ENCODE peak calls at places on chromosome 16, in six cellular contexts. K, Q, D, M, F and C are unnamed samples.

GRCh38 chr16:80670170-80670865 is 129.5 kb downstream of the DYNLRB2 start:
- DNase-seq in M (no peak), D (no peak), F (no peak), K (no peak), Q (no peak), C (no peak)

GRCh38 chr16:69179255-69180010 is 7.5 kb upstream of the SNTB2 start:
- DNase-seq in F (no peak), D (peak; percentile 95), M (peak; percentile 87), K (peak; percentile 91), Q (peak; percentile 51), C (no peak)

GRCh38 chr16:79282806-79283205 is 317.7 kb downstream of the MAF start:
- DNase-seq in D (no peak), Q (no peak), F (no peak), K (no peak), M (no peak), C (no peak)

GRCh38 chr16:12613131-12613991 is 190.3 kb downstream of the CPPED1 start:
- DNase-seq in K (no peak), Q (peak; percentile 19), M (no peak), D (peak; percentile 12), F (no peak), C (peak; percentile 95)

GRCh38 chr16:66728117-66728787 is 23.2 kb downstream of the DYNC1LI2 start:
- DNase-seq in K (peak; percentile 41), D (peak; percentile 81), Q (peak; percentile 58), F (no peak), M (peak; percentile 71), C (no peak)

GRCh38 chr16:80197790-80198201 is 343.0 kb upstream of the DYNLRB2 start:
- DNase-seq in M (no peak), Q (peak; percentile 95), F (peak; percentile 78), K (no peak), D (peak; percentile 91), C (peak; percentile 43)

GRCh38 chr16:67186550-67186950 is 2.8 kb upstream of the MATCAP1 start:
- DNase-seq in M (no peak), Q (peak; percentile 30), F (no peak), K (no peak), D (peak; percentile 49), C (no peak)

GRCh38 chr16:68707341-68708152 is 29.5 kb upstream of the CDH1 start:
- DNase-seq in D (peak; percentile 9), Q (peak; percentile 96), F (peak; percentile 89), K (peak; percentile 67), M (peak; percentile 28), C (peak; percentile 31)

GRCh38 chr16:23052908-23053580 is 96.2 kb downstream of the USP31 start:
- DNase-seq in F (no peak), M (no peak), K (no peak), D (no peak), Q (no peak), C (no peak)

GRCh38 chr16:56912746-56913703 is 18.9 kb upstream of the HERPUD1 start:
- DNase-seq in D (peak; percentile 95), Q (peak; percentile 91), M (no peak), K (no peak), F (no peak), C (no peak)
- H3K4me3 ChIP-seq in D (no peak overlapping the region), Q (no peak overlapping the region), M (no peak overlapping the region), K (no peak overlapping the region), F (no peak overlapping the region), C (no peak overlapping the region)

GRCh38 chr16:60681014-60681413 is 1355.2 kb downstream of the CDH8 start:
- DNase-seq in M (no peak), F (no peak), D (no peak), K (no peak), Q (no peak), C (no peak)

GRCh38 chr16:60684002-60684401 is 1352.2 kb downstream of the CDH8 start:
- DNase-seq in K (no peak), M (no peak), F (no peak), Q (peak; percentile 10), D (no peak), C (no peak)

GRCh38 chr16:60682219-60682618 is 1354.0 kb downstream of the CDH8 start:
- DNase-seq in F (no peak), D (no peak), Q (no peak), M (no peak), K (no peak), C (no peak)

DNA sequence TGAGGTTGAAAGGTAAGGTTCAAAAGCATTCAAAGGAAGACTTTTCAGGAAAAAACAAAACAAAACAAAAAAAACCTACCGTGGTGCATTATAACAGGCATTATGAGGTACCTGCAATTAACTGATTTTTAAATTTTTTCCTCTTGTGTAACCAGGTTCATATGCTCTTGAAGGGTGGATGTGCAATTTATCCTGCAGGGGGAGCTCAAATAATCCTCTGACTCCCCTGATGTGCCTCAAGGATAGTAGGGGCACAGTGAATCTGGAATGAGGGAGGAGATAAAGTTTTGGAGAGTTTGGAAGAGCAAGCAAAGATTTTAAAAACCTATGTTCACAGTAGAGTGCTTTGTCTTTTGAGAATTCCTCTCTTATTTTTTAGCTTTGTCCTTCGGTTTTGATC is 1349.4 kb downstream of the CDH8 start:
- DNase-seq in D (no peak), K (no peak), F (no peak), M (no peak), Q (no peak), C (no peak)
- TF ChIP-seq CTCF in D (no peak), K (no peak), F (no peak), M (no peak), Q (no peak), C (no peak)

GRCh38 chr16:1078579-1079021 is 6.1 kb downstream of the SSTR5 start:
- DNase-seq in M (peak; percentile 57), K (peak; percentile 91), Q (peak; percentile 38), F (no peak), D (no peak), C (peak; percentile 32)

GRCh38 chr16:1079341-1079740 is 6.8 kb downstream of the SSTR5 start:
- DNase-seq in M (no peak), F (no peak), K (no peak), D (no peak), Q (no peak), C (no peak)

GRCh38 chr16:1079786-1080525 is 7.4 kb downstream of the SSTR5 start:
- DNase-seq in D (no peak), M (no peak), Q (no peak), F (no peak), K (no peak), C (no peak)

GRCh38 chr16:1076801-1077576 is 4.4 kb downstream of the SSTR5 start:
- DNase-seq in D (no peak), K (no peak), F (no peak), M (no peak), Q (no peak), C (no peak)

GRCh38 chr16:1077877-1078578 is 5.5 kb downstream of the SSTR5 start:
- DNase-seq in M (no peak), K (no peak), D (no peak), F (no peak), Q (no peak), C (no peak)
- H3K4me3 ChIP-seq in M (no peak overlapping the region), K (no peak overlapping the region), D (no peak overlapping the region), F (no peak overlapping the region), Q (no peak overlapping the region), C (peak overlapping the region; percentile 34)

GRCh38 chr16:49924078-49924477 is 68.2 kb upstream of the ZNF423 start:
- DNase-seq in K (no peak), F (no peak), Q (no peak), M (peak; percentile 77), D (no peak), C (no peak)
- TF ChIP-seq CTCF in K (no peak), F (no peak), Q (no peak), M (no peak), D (no peak), C (no peak)

GRCh38 chr16:51759329-51759728 is 608.3 kb upstream of the SALL1 start:
- DNase-seq in K (no peak), M (no peak), D (no peak), F (no peak), Q (no peak), C (no peak)

GRCh38 chr16:51755039-51755501 is 604.0 kb upstream of the SALL1 start:
- DNase-seq in F (no peak), Q (no peak), K (no peak), D (no peak), M (no peak), C (no peak)

GRCh38 chr16:51757124-51757470 is 606.0 kb upstream of the SALL1 start:
- DNase-seq in Q (no peak), F (no peak), K (no peak), D (no peak), M (no peak), C (no peak)

GRCh38 chr16:51757921-51758479 is 606.9 kb upstream of the SALL1 start:
- DNase-seq in D (no peak), F (no peak), M (no peak), Q (no peak), K (no peak), C (no peak)

GRCh38 chr16:51756447-51757123 is 605.5 kb upstream of the SALL1 start:
- DNase-seq in F (no peak), M (no peak), K (no peak), D (no peak), Q (no peak), C (no peak)
- H3K4me3 ChIP-seq in F (no peak overlapping the region), M (no peak overlapping the region), K (no peak overlapping the region), D (no peak overlapping the region), Q (no peak overlapping the region), C (peak overlapping the region; percentile 35)

GRCh38 chr16:4323071-4323844 is 7.4 kb downstream of the GLIS2 start:
- DNase-seq in Q (no peak), F (no peak), M (no peak), K (peak; percentile 57), D (no peak), C (no peak)

GRCh38 chr16:4322121-4323035 is 6.5 kb downstream of the GLIS2 start:
- DNase-seq in D (no peak), K (peak; percentile 11), Q (no peak), M (no peak), F (no peak), C (no peak)

GRCh38 chr16:4320571-4321137 is 4.8 kb downstream of the GLIS2 start:
- DNase-seq in M (no peak), Q (peak; percentile 61), D (no peak), K (peak; percentile 12), F (no peak), C (no peak)

GRCh38 chr16:4320030-4320429 is 4.2 kb downstream of the GLIS2 start:
- DNase-seq in F (no peak), M (no peak), K (peak; percentile 17), Q (no peak), D (no peak), C (no peak)

GRCh38 chr16:4321286-4322120 is 5.6 kb downstream of the GLIS2 start:
- DNase-seq in F (no peak), M (no peak), K (peak; percentile 28), D (no peak), Q (no peak), C (no peak)
- TF ChIP-seq CTCF in F (no peak), M (no peak), K (no peak), D (no peak), Q (no peak), C (no peak)

DNA sequence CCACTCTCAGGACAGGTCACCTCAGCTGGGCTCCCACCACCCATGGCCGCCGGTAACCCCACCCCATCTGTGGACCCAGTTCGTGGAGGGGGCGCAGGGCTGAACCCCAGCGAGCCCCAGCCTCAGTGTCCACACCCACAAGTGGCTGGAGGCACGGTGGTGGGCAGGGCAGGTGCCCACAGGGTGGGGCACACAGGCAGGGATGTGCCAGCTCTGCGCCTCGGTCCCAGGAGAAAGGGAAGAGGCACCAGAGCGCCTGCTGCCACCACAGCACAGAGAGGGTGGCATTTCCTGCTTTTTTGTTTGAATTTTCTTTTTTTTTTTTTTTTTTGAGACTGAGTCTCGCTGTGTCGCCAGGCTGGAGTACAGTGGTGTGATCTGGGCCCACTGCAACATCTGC is 19.0 kb downstream of the ZFPM1 start:
- DNase-seq in Q (no peak), M (no peak), D (no peak), K (no peak), F (no peak), C (no peak)
- H3K4me3 ChIP-seq in Q (no peak overlapping the region), M (no peak overlapping the region), D (no peak overlapping the region), K (no peak overlapping the region), F (no peak overlapping the region), C (no peak overlapping the region)